ENCODE peak calls at places on chromosomes 4 and X, in four cellular contexts. B, N, T and Z are unnamed samples. For H3K27me3 and H3K9me3, the result is how much of the 10 kb centered on the place peaks cover.

GRCh38 chr4:184348311-184349233 is 125.8 kb downstream of the IRF2 start:
- DNase-seq in T (no peak), N (peak), B (no peak), Z (no peak)

GRCh38 chr4:94653984-94654609 is 103.7 kb upstream of the BMPR1B start:
- DNase-seq in B (no peak), T (no peak), N (no peak), Z (no peak)

GRCh38 chr4:66956426-66956825 is 588.9 kb downstream of the CENPC start:
- DNase-seq in B (no peak), T (no peak), N (no peak), Z (no peak)

GRCh38 chr4:103994059-103994458 is 274.3 kb upstream of the TACR3 start:
- DNase-seq in T (no peak), N (no peak), B (peak), Z (no peak)

GRCh38 chr4:142274137-142274536 is 572.0 kb downstream of the INPP4B start:
- DNase-seq in B (no peak), T (no peak), N (no peak), Z (no peak)

GRCh38 chr4:3413217-3413671 is 28.5 kb upstream of the HGFAC start:
- DNase-seq in N (no peak), B (no peak), T (no peak), Z (no peak)

GRCh38 chr4:183602444-183603102 is 56.4 kb downstream of the RWDD4 start:
- DNase-seq in B (no peak), T (peak), N (no peak), Z (no peak)

GRCh38 chr4:102552781-102553180 is 51.6 kb downstream of the NFKB1 start:
- DNase-seq in B (peak), N (no peak), T (peak), Z (no peak)

GRCh38 chr4:38856524-38857337 is at the start of gene TLR6:
- DNase-seq in B (peak), N (peak), T (peak), Z (peak)

GRCh38 chr4:107896158-107896645 is 35.1 kb upstream of the CYP2U1 start:
- DNase-seq in B (no peak), N (no peak), T (peak), Z (peak)

GRCh38 chr4:8146158-8146557 is 12.5 kb downstream of the ABLIM2 start:
- DNase-seq in N (no peak), T (no peak), B (no peak), Z (no peak)
- H3K27me3 ChIP-seq in N (under half), T (under half), B (half or more), Z (under half)

GRCh38 chr4:28879178-28879577 is 1841.0 kb upstream of the PCDH7 start:
- DNase-seq in B (no peak), T (no peak), N (no peak), Z (no peak)

GRCh38 chr4:28883211-28883610 is 1837.0 kb upstream of the PCDH7 start:
- DNase-seq in B (peak), T (no peak), N (no peak), Z (no peak)

GRCh38 chr4:28879900-28880299 is 1840.3 kb upstream of the PCDH7 start:
- DNase-seq in B (no peak), T (no peak), N (no peak), Z (no peak)
- H3K9me3 ChIP-seq in B (under half), T (under half), N (under half), Z (under half)

DNA sequence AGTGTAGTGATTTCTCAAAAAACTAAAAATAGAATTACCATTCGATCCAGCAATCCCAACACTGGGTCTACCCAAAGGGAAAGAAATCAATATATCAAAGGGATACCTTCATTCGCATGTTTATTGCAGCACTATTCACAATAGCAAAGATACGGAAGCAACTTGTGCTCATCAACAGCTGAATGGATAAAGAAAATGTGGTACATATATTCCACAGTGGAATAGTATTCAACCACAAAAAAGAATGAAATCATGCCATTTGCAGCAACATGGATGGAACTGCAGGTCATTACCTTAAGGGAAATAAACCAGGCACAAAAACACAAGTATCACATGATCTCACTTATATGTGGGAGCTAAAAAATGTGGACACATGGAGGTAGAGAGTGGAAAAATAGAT is 42.7 kb upstream of the NKAP start:
- DNase-seq in T (no peak), B (no peak), N (no peak), Z (no peak)
- H3K27me3 ChIP-seq in T (under half), B (under half), N (under half), Z (under half)

DNA sequence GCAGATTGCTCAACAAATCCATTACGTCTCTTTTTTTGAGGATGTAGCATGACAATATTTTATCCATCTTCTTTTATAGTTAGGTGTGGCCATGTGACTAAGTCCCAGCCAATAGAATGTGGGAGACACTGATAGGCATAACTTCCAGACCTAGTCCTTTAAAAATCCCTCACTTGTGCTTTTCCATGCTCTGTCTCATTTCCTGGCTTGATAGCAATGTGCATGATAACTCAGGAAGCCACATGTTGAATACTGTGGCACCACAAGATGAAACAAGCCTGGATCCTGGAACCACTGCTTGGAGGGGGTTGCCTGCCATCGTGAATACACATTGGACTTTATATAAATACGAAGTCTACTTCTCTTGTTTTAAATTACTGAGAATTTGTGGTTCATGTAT is 184.0 kb upstream of the NEIL3 start:
- DNase-seq in N (no peak), T (peak), B (no peak), Z (no peak)
- H3K9me3 ChIP-seq in N (under half), T (under half), B (under half), Z (half or more)

GRCh38 chrX:96183843-96184242 is 500.8 kb upstream of the DIAPH2 start:
- DNase-seq in B (peak), T (peak), N (no peak), Z (no peak)

GRCh38 chrX:96181571-96181970 is 503.1 kb upstream of the DIAPH2 start:
- DNase-seq in B (no peak), N (no peak), T (no peak), Z (no peak)

GRCh38 chrX:96182366-96182765 is 502.3 kb upstream of the DIAPH2 start:
- DNase-seq in T (peak), N (peak), B (peak), Z (peak)
- H3K27me3 ChIP-seq in T (under half), N (under half), B (under half), Z (under half)

DNA sequence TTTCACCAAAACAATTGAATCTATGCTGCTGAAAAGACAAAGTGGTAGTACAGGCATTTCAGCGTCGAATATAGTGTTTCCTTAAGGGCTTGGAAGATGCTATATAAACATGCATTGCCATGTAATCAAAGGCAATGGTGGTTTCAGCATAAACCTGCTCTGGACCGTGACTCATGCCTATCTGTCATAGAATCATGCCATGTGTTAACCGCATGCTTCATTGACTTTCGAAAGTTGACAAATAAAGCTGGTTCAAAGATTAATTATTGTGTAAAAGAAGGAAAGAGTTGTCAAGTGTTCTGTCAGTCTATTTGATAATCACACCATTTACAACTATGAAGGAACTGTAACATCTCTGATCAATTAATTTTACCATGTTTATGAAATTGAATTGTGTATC is 83.2 kb downstream of the FUNDC1 start:
- DNase-seq in N (no peak), B (no peak), T (no peak), Z (no peak)
- H3K9me3 ChIP-seq in N (under half), B (under half), T (under half), Z (under half)

DNA sequence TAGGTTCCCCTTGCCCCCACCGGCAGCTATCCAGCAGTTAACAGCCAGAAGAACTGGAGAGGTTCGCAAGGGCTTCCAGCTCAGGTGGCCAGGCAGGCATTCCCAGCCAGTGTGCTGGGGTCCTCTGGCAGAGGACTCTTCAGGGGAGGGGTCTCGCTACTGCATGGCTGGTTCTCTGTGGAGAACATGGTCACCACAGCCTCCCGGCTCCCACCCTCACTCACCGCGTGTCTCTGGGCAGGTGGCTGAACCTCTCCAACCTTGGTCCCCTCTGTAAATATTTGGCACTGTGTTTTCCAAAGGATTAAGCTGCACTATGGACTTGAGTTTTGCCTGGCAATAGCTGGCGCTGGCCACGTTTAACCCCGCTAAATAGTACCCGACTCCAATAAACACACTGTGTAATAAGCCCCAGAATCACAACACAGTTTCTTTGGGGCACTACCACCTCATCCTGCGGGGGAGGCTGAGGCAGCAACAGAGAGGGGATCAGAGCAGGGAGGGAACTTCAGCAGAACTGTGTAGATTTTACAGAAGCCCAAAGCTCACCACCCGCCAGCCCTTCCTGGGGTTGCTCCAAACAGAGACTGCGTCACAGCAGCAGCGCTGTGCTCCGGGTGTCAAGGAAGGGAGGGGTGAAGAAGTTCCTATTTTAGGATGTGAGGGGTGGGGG is 15.2 kb downstream of the BCOR start:
- DNase-seq in T (no peak), N (no peak), B (no peak), Z (no peak)
- H3K27me3 ChIP-seq in T (under half), N (under half), B (under half), Z (under half)